ENCODE peak calls at places on chromosomes 4 and X, in five cellular contexts. Y, M, O, B and J are unnamed samples.

GRCh38 chr4:56388311-56388710 is 1.0 kb upstream of the AASDH start:
- DNase-seq in Y (peak; percentile 45), M (no peak), O (no peak), B (no peak), J (no peak)

GRCh38 chrX:38183577-38183976 is 37.1 kb downstream of the SRPX start:
- DNase-seq in Y (no peak), M (no peak), O (no peak), B (no peak), J (no peak)

GRCh38 chrX:115912372-115912897 is 258.1 kb upstream of the AGTR2 start:
- DNase-seq in Y (no peak), M (no peak), O (no peak), B (no peak), J (no peak)

GRCh38 chr4:113591982-113592381 is 169.6 kb downstream of the CAMK2D start:
- DNase-seq in Y (no peak), M (no peak), O (no peak), B (no peak), J (no peak)

GRCh38 chr4:112130903-112131302 is 14.4 kb upstream of the FAM241A start:
- DNase-seq in Y (no peak), M (no peak), O (no peak), B (no peak), J (no peak)

GRCh38 chrX:124211312-124211942 is 121.0 kb upstream of the TEX13D start:
- DNase-seq in Y (peak; percentile 29), M (peak; percentile 17), O (peak; percentile 8), B (peak; percentile 38), J (peak; percentile 42)

GRCh38 chr4:25098964-25099843 is 61.0 kb downstream of the SEPSECS start:
- DNase-seq in Y (peak; percentile 53), M (peak; percentile 43), O (no peak), B (no peak), J (no peak)

GRCh38 chrX:77742788-77743476 is 43.1 kb downstream of the ATRX start:
- DNase-seq in Y (no peak), M (no peak), O (no peak), B (no peak), J (no peak)

GRCh38 chrX:123756320-123756719 is 23.5 kb upstream of the THOC2 start:
- DNase-seq in Y (no peak), M (no peak), O (no peak), B (no peak), J (no peak)

GRCh38 chrX:18668468-18668867 is 3.4 kb downstream of the RS1 start:
- DNase-seq in Y (no peak), M (no peak), O (no peak), B (no peak), J (no peak)

GRCh38 chr4:81255524-81255923 is 40.5 kb upstream of the PRKG2 start:
- DNase-seq in Y (no peak), M (no peak), O (no peak), B (no peak), J (no peak)

GRCh38 chr4:153206534-153206933 is 2.3 kb downstream of the TRIM2 start:
- DNase-seq in Y (no peak), M (no peak), O (no peak), B (no peak), J (no peak)

DNA sequence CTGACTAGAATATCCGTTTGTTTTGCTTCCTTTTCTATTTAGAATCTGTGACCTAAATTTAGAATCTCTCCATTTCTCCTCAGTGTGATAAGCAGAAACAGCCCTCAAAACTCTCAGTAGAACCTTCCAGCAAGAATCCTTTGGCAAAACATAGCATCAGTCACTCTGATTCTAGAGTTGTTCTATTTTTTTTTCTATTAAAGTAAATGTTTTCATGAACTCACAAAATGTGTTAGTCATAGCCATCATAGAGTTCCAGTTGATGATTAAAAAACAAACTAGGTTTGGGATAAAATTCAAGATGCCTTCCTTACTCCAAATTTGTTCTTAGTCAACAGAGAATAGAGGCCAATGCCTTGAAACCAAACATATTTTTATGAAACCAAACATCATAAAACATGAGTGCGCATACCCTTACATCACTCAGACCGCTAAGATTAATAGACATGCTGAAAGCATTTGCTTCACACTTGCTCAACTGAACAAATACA is 13.2 kb upstream of the C1QTNF7 start:
- DNase-seq in Y (no peak), M (no peak), O (no peak), B (no peak), J (no peak)
- H3K4me3 ChIP-seq in Y (no peak overlapping the region), M (no peak overlapping the region), O (no peak overlapping the region), B (no peak overlapping the region), J (no peak overlapping the region)

GRCh38 chrX:134780908-134781307 is 122.6 kb upstream of the PLAC1 start:
- DNase-seq in Y (no peak), M (no peak), O (no peak), B (no peak), J (no peak)
- TF ChIP-seq REST in Y (no peak), M (no peak), O (no peak), B (no peak), J (no peak)

DNA sequence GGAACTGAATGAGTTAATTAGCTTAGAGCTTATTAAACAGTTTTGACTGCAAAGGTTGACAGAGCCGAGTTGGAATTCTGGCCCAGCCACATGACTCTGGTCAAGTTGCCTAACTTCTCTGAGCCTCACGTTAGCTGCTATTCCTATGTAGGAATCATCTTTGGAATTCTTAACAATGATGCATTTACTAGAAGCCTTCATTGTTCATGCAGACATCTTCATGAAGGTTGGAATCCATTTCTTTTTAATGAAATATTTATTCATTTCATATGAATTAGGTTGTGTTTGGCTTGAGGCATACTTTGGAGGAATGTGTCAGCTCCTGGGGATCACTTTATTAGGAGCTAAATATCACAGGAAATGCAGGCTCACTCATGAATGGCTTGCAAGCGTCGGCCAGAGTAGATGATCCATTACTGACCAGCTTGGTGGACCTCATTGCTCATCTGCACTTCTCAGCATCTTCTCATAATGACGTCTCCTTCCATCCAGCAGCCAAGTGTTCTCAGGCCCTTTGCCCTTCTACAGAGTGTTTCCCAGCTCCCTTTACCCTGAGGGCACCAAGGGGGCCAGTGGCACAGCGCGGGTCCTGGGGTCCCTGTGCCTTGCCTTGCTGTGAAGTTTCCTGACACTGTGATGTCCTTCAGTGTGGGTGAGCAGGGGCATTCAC is 106.6 kb downstream of the STK32B start:
- DNase-seq in Y (no peak), M (no peak), O (no peak), B (no peak), J (no peak)
- TF ChIP-seq POLR2AphosphoS5 in Y (no peak), M (no peak), O (no peak), B (no peak), J (no peak)

DNA sequence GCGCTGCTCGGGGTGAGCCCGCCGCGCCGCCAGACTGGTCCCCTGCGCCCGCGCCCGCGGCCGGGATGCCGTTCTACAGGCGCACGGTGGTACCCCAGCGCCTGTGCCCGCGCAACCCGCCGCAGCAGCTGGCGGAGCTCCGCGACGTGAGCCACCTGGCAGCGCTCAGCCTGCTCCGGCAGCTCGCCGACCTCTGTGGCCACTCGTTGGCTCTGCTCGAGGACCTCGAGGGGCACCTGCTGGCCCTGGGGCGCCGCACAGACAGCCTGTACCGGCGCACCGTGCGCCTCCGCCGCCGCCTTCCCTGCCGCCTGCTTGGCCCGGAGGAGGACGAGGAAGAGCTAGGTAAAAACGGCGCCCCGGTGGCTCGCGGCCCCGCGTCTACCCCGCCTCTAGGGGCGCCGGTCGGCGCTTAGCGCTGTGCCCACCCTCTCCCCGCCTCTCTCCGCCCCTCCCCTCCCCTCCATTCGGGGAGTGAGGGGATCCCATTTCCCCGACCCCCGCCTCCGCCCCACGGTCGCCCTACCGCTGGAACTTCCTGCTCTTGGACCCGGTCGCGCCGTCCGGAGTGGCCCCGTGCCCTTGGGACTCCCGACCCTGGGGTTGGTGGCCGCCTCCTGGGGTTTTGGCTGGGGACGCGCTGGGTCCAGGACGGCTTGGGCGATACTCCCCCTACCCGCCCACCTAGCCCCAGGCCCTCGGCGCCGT is 532 bp downstream of the NHSL2 start:
- DNase-seq in Y (no peak), M (peak; percentile 53), O (no peak), B (no peak), J (no peak)
- H3K4me3 ChIP-seq in Y (no peak overlapping the region), M (no peak overlapping the region), O (no peak overlapping the region), B (peak overlapping the region; percentile 32), J (peak overlapping the region; percentile 21)

GRCh38 chr4:138938371-138938699 is 77.2 kb upstream of the NOCT start:
- DNase-seq in Y (peak; percentile 31), M (peak; percentile 42), O (peak; percentile 27), B (peak; percentile 32), J (peak; percentile 34)
- TF ChIP-seq REST in Y (no peak), M (no peak), O (no peak), B (no peak), J (no peak)